ENCODE peak calls at places on chromosomes 2 and 18, in six cellular contexts. Z is T-helper 17 cell; B is activated CD4-positive, CD25-positive, alpha-beta regulatory T cell; S is activated CD8-positive, alpha-beta memory T cell treated with anti-CD3 and anti-CD28 coated beads for 1 hour; T is RWPE2; Q is stimulated activated CD4-positive, alpha-beta T cell treated with anti-CD3 and anti-CD28 coated beads, TNF-alpha, amount 100 ng/mL, for 1 hour. A is an unnamed sample.
A peak's percentile ranks its signal among the peaks of the same experiment; 100 is the strongest.

GRCh38 chr2:221529177-221529942 is 42.7 kb downstream of the EPHA4 start:
- DNase-seq in Z (no peak), B (no peak), S (no peak), T (no peak), Q (no peak), A (peak; percentile 48)

GRCh38 chr2:101442042-101442666 is 32.8 kb downstream of the RFX8 start:
- DNase-seq in Z (no peak), B (no peak), S (no peak), T (no peak), Q (no peak), A (no peak)

GRCh38 chr2:21382980-21383520 is 259.3 kb downstream of the TDRD15 start:
- DNase-seq in Z (no peak), B (no peak), S (no peak), T (no peak), Q (no peak), A (no peak)

GRCh38 chr2:133389569-133389968 is 178.7 kb downstream of the NCKAP5 start:
- DNase-seq in Z (no peak), B (no peak), S (no peak), T (no peak), Q (no peak), A (no peak)

GRCh38 chr2:46434851-46435273 is 44.5 kb upstream of the TMEM247 start:
- DNase-seq in Z (no peak), B (no peak), S (no peak), T (no peak), Q (no peak), A (no peak)

GRCh38 chr2:45045706-45046105 is 36.5 kb upstream of the SIX2 start:
- DNase-seq in Z (no peak), B (no peak), S (no peak), T (no peak), Q (no peak), A (no peak)

GRCh38 chr2:240393831-240394410 is 41.5 kb upstream of the GPC1 start:
- DNase-seq in Z (no peak), B (no peak), S (no peak), T (peak; percentile 51), Q (no peak), A (no peak)

GRCh38 chr2:193743089-193743488 is 1548.4 kb upstream of the TMEFF2 start:
- DNase-seq in Z (no peak), B (no peak), S (no peak), T (no peak), Q (no peak), A (peak; percentile 90)

GRCh38 chr2:65227035-65227470 is 578 bp upstream of the ACTR2 start:
- DNase-seq in Z (no peak), B (no peak), S (no peak), T (no peak), Q (no peak), A (no peak)

GRCh38 chr2:9347411-9347853 is 75.9 kb downstream of the ITGB1BP1 start:
- DNase-seq in Z (no peak), B (no peak), S (no peak), T (no peak), Q (no peak), A (no peak)

GRCh38 chr2:45731146-45731545 is 79.7 kb downstream of the PRKCE start:
- DNase-seq in Z (no peak), B (no peak), S (no peak), T (no peak), Q (no peak), A (no peak)

GRCh38 chr2:197675246-197675645 is at the start of gene RFTN2:
- DNase-seq in Z (no peak), B (no peak), S (no peak), T (no peak), Q (no peak), A (no peak)

GRCh38 chr2:84653302-84653701 is 137.0 kb downstream of the DNAH6 start:
- DNase-seq in Z (no peak), B (no peak), S (no peak), T (no peak), Q (no peak), A (no peak)

GRCh38 chr2:28082131-28082530 is 191.6 kb downstream of the BABAM2 start:
- DNase-seq in Z (no peak), B (no peak), S (no peak), T (no peak), Q (no peak), A (no peak)

GRCh38 chr2:190656301-190656700 is 7.4 kb downstream of the NAB1 start:
- DNase-seq in Z (no peak), B (no peak), S (no peak), T (no peak), Q (no peak), A (no peak)

GRCh38 chr2:212536385-212537310 is 2.0 kb downstream of the ERBB4 start:
- DNase-seq in Z (no peak), B (no peak), S (no peak), T (no peak), Q (no peak), A (no peak)

GRCh38 chr2:37669500-37669899 is 1.9 kb downstream of the CDC42EP3 start:
- DNase-seq in Z (no peak), B (no peak), S (no peak), T (no peak), Q (no peak), A (no peak)

GRCh38 chr2:37322368-37322767 is 2.3 kb downstream of the PRKD3 start:
- DNase-seq in Z (no peak), B (no peak), S (no peak), T (no peak), Q (no peak), A (no peak)

GRCh38 chr2:164496881-164497280 is 124.4 kb downstream of the GRB14 start:
- DNase-seq in Z (no peak), B (no peak), S (no peak), T (no peak), Q (no peak), A (no peak)

GRCh38 chr2:175147196-175147595 is 20.8 kb downstream of the ATF2 start:
- DNase-seq in Z (no peak), B (no peak), S (no peak), T (no peak), Q (no peak), A (no peak)

GRCh38 chr2:108917078-108917440 is 72.0 kb downstream of the EDAR start:
- DNase-seq in Z (no peak), B (no peak), S (no peak), T (no peak), Q (no peak), A (no peak)

GRCh38 chr18:3688682-3689081 is 238.7 kb downstream of the TGIF1 start:
- DNase-seq in Z (no peak), B (no peak), S (no peak), T (no peak), Q (no peak), A (no peak)

GRCh38 chr18:61322265-61322873 is 10.9 kb upstream of the CDH20 start:
- DNase-seq in Z (no peak), B (no peak), S (no peak), T (no peak), Q (no peak), A (peak; percentile 40)

GRCh38 chr2:242012956-242013764 is 143.6 kb downstream of the RTP5 start:
- DNase-seq in Z (no peak), B (no peak), S (no peak), T (no peak), Q (no peak), A (no peak)

GRCh38 chr2:240322231-240322955 is 113.1 kb upstream of the GPC1 start:
- DNase-seq in Z (no peak), B (no peak), S (no peak), T (no peak), Q (no peak), A (no peak)

GRCh38 chr2:47657886-47658577 is 124.9 kb upstream of the MSH6 start:
- DNase-seq in Z (no peak), B (no peak), S (no peak), T (no peak), Q (no peak), A (no peak)

GRCh38 chr2:234169676-234170075 is 119.2 kb downstream of the SPP2 start:
- DNase-seq in Z (no peak), B (no peak), S (no peak), T (no peak), Q (no peak), A (no peak)

GRCh38 chr2:179454443-179455218 is 190.0 kb upstream of the SESTD1 start:
- DNase-seq in Z (no peak), B (no peak), S (no peak), T (peak; percentile 71), Q (no peak), A (no peak)

GRCh38 chr2:17815466-17816184 is 635 bp upstream of the MSGN1 start:
- DNase-seq in Z (no peak), B (no peak), S (no peak), T (no peak), Q (no peak), A (no peak)

GRCh38 chr2:23600336-23600735 is 215.4 kb downstream of the KLHL29 start:
- DNase-seq in Z (no peak), B (no peak), S (no peak), T (no peak), Q (no peak), A (peak; percentile 26)

GRCh38 chr18:76983613-76984051 is 149.0 kb downstream of the MBP start:
- DNase-seq in Z (no peak), B (no peak), S (no peak), T (no peak), Q (no peak), A (no peak)

GRCh38 chr18:49690307-49690706 is 123.0 kb downstream of the ACAA2 start:
- DNase-seq in Z (no peak), B (no peak), S (no peak), T (no peak), Q (no peak), A (no peak)